ENCODE peak calls at places on chromosomes 3 and 15, in four cellular contexts. One of them, this sample, is unnamed.

GRCh38 chr3:197458179-197458707 is 97.5 kb downstream of the BDH1 start:
- DNase-seq in HCT116: no peak
- DNase-seq in neural progenitor cell: no peak
- DNase-seq in MM.1S: peak; percentile 77
- DNase-seq in this sample: no peak

GRCh38 chr3:150710097-150710496 is 6.4 kb upstream of the ERICH6 start:
- DNase-seq in HCT116: no peak
- DNase-seq in neural progenitor cell: no peak
- DNase-seq in MM.1S: no peak
- DNase-seq in this sample: no peak

GRCh38 chr3:9747267-9747666 is 2.5 kb upstream of the OGG1 start:
- DNase-seq in HCT116: no peak
- DNase-seq in neural progenitor cell: no peak
- DNase-seq in MM.1S: no peak
- DNase-seq in this sample: no peak

GRCh38 chr3:159870723-159871122 is 117.9 kb upstream of the IL12A start:
- DNase-seq in HCT116: no peak
- DNase-seq in neural progenitor cell: no peak
- DNase-seq in MM.1S: no peak
- DNase-seq in this sample: peak; percentile 47

GRCh38 chr3:71998995-71999673 is 214.2 kb upstream of the PROK2 start:
- DNase-seq in HCT116: no peak
- DNase-seq in neural progenitor cell: no peak
- DNase-seq in MM.1S: no peak
- DNase-seq in this sample: peak; percentile 9

GRCh38 chr3:71217640-71218222 is 365.8 kb downstream of the FOXP1 start:
- DNase-seq in HCT116: no peak
- DNase-seq in neural progenitor cell: peak; percentile 12
- DNase-seq in MM.1S: no peak
- DNase-seq in this sample: no peak

GRCh38 chr15:100043069-100043641 is 298.6 kb downstream of the ADAMTS17 start:
- DNase-seq in HCT116: peak; percentile 33
- DNase-seq in neural progenitor cell: no peak
- DNase-seq in MM.1S: no peak
- DNase-seq in this sample: peak; percentile 96

GRCh38 chr3:31185004-31185357 is 290.5 kb upstream of the GADL1 start:
- DNase-seq in HCT116: no peak
- DNase-seq in neural progenitor cell: no peak
- DNase-seq in MM.1S: no peak
- DNase-seq in this sample: no peak

GRCh38 chr3:32113981-32114566 is 7.7 kb downstream of the GPD1L start:
- DNase-seq in HCT116: no peak
- DNase-seq in neural progenitor cell: no peak
- DNase-seq in MM.1S: no peak
- DNase-seq in this sample: no peak

GRCh38 chr3:182717216-182717615 is 76.1 kb upstream of the ATP11B start:
- DNase-seq in HCT116: no peak
- DNase-seq in neural progenitor cell: no peak
- DNase-seq in MM.1S: peak; percentile 98
- DNase-seq in this sample: peak; percentile 52

GRCh38 chr15:99963096-99963825 is 230.0 kb upstream of the LYSMD4 start:
- DNase-seq in HCT116: no peak
- DNase-seq in neural progenitor cell: no peak
- DNase-seq in MM.1S: no peak
- DNase-seq in this sample: peak; percentile 68

GRCh38 chr3:184895350-184895749 is 83.4 kb downstream of the VPS8 start:
- DNase-seq in HCT116: no peak
- DNase-seq in neural progenitor cell: no peak
- DNase-seq in MM.1S: no peak
- DNase-seq in this sample: no peak

GRCh38 chr3:44419159-44419922 is 58.1 kb downstream of the ZNF445 start:
- DNase-seq in HCT116: no peak
- DNase-seq in neural progenitor cell: peak; percentile 25
- DNase-seq in MM.1S: no peak
- DNase-seq in this sample: no peak

GRCh38 chr15:52004806-52005205 is 14.2 kb upstream of the MAPK6 start:
- DNase-seq in HCT116: no peak
- DNase-seq in neural progenitor cell: no peak
- DNase-seq in MM.1S: no peak
- DNase-seq in this sample: no peak

GRCh38 chr15:52306270-52306669 is 10.7 kb upstream of the MYO5C start:
- DNase-seq in HCT116: no peak
- DNase-seq in neural progenitor cell: no peak
- DNase-seq in MM.1S: no peak
- DNase-seq in this sample: peak; percentile 90

GRCh38 chr15:93067649-93068085 is 21.3 kb downstream of the RGMA start:
- DNase-seq in HCT116: no peak
- DNase-seq in neural progenitor cell: no peak
- DNase-seq in MM.1S: no peak
- DNase-seq in this sample: no peak

GRCh38 chr15:89492934-89493631 is 3.3 kb downstream of the RHCG start:
- DNase-seq in HCT116: no peak
- DNase-seq in neural progenitor cell: no peak
- DNase-seq in MM.1S: no peak
- DNase-seq in this sample: no peak

GRCh38 chr15:89971592-89971997 is 29.5 kb upstream of the ZNF710 start:
- DNase-seq in HCT116: peak; percentile 70
- DNase-seq in neural progenitor cell: peak; percentile 87
- DNase-seq in MM.1S: peak; percentile 85
- DNase-seq in this sample: peak; percentile 79

GRCh38 chr15:32663671-32664070 is 22.2 kb downstream of the SCG5 start:
- DNase-seq in HCT116: no peak
- DNase-seq in neural progenitor cell: no peak
- DNase-seq in MM.1S: no peak
- DNase-seq in this sample: no peak

GRCh38 chr3:172179680-172180399 is 140.5 kb downstream of the FNDC3B start:
- DNase-seq in HCT116: no peak
- DNase-seq in neural progenitor cell: no peak
- DNase-seq in MM.1S: peak; percentile 89
- DNase-seq in this sample: no peak

GRCh38 chr15:68484696-68485400 is 52.9 kb upstream of the ITGA11 start:
- DNase-seq in HCT116: no peak
- DNase-seq in neural progenitor cell: no peak
- DNase-seq in MM.1S: no peak
- DNase-seq in this sample: no peak

GRCh38 chr3:102571030-102571429 is 136.2 kb downstream of the ZPLD1 start:
- DNase-seq in HCT116: no peak
- DNase-seq in neural progenitor cell: no peak
- DNase-seq in MM.1S: no peak
- DNase-seq in this sample: no peak

GRCh38 chr3:138459619-138460535 is 25.5 kb downstream of the ESYT3 start:
- DNase-seq in HCT116: no peak
- DNase-seq in neural progenitor cell: no peak
- DNase-seq in MM.1S: no peak
- DNase-seq in this sample: no peak

GRCh38 chr15:99504823-99505551 is 60.8 kb upstream of the MEF2A start:
- DNase-seq in HCT116: no peak
- DNase-seq in neural progenitor cell: no peak
- DNase-seq in MM.1S: no peak
- DNase-seq in this sample: peak; percentile 56

GRCh38 chr3:42025388-42026138 is 63.7 kb upstream of the ULK4 start:
- DNase-seq in HCT116: peak; percentile 42
- DNase-seq in neural progenitor cell: peak; percentile 95
- DNase-seq in MM.1S: peak; percentile 76
- DNase-seq in this sample: peak; percentile 58

GRCh38 chr3:143120716-143121239 is 1.2 kb downstream of the CHST2 start:
- DNase-seq in HCT116: no peak
- DNase-seq in neural progenitor cell: peak; percentile 65
- DNase-seq in MM.1S: peak; percentile 53
- DNase-seq in this sample: peak; percentile 16

GRCh38 chr3:62888180-62888579 is 13.0 kb upstream of the CADPS start:
- DNase-seq in HCT116: no peak
- DNase-seq in neural progenitor cell: peak; percentile 48
- DNase-seq in MM.1S: no peak
- DNase-seq in this sample: no peak

GRCh38 chr3:42498791-42499477 is 3.5 kb upstream of the VIPR1 start:
- DNase-seq in HCT116: no peak
- DNase-seq in neural progenitor cell: no peak
- DNase-seq in MM.1S: no peak
- DNase-seq in this sample: no peak

GRCh38 chr3:8665407-8665896 is 20.9 kb upstream of the SSUH2 start:
- DNase-seq in HCT116: no peak
- DNase-seq in neural progenitor cell: no peak
- DNase-seq in MM.1S: peak; percentile 25
- DNase-seq in this sample: no peak

GRCh38 chr15:40550381-40551037 is 14.3 kb downstream of the CCDC32 start:
- DNase-seq in HCT116: no peak
- DNase-seq in neural progenitor cell: no peak
- DNase-seq in MM.1S: peak; percentile 69
- DNase-seq in this sample: no peak

GRCh38 chr3:72011495-72011894 is 226.5 kb upstream of the PROK2 start:
- DNase-seq in HCT116: no peak
- DNase-seq in neural progenitor cell: no peak
- DNase-seq in MM.1S: no peak
- DNase-seq in this sample: no peak

GRCh38 chr15:79844221-79844620 is 52.6 kb downstream of the MTHFS start:
- DNase-seq in HCT116: no peak
- DNase-seq in neural progenitor cell: no peak
- DNase-seq in MM.1S: no peak
- DNase-seq in this sample: no peak

GRCh38 chr3:139561959-139562676 is 22.6 kb upstream of the RBP1 start:
- DNase-seq in HCT116: peak; percentile 56
- DNase-seq in neural progenitor cell: peak; percentile 72
- DNase-seq in MM.1S: peak; percentile 17
- DNase-seq in this sample: peak; percentile 56

GRCh38 chr15:87752250-87752951 is 504.1 kb downstream of the NTRK3 start:
- DNase-seq in HCT116: no peak
- DNase-seq in neural progenitor cell: no peak
- DNase-seq in MM.1S: no peak
- DNase-seq in this sample: peak; percentile 72
- H3K9ac ChIP-seq in HCT116: no peak overlapping the region
- H3K9ac ChIP-seq in neural progenitor cell: no peak overlapping the region
- H3K9ac ChIP-seq in MM.1S: no peak overlapping the region
- H3K9ac ChIP-seq in this sample: no peak overlapping the region

DNA sequence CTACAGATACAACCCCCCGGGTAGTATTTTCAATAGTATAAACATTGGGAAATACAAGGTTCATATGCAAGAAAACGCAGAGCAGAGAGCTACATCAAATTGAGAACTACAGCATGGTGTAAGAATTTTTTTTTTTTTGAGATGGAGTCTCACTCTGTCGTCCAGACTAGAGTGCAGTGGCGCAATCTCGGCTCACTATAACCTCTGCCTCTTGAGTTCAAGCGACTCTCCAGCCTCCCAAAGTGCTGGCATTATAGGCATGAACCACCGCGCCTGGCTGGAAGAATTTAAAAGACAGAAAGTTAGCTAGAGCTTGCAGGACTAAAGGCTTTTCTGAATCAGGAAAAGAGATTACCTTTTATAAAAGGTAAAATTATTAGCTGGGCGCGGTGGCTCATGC is 42.0 kb downstream of the PIGB start:
- DNase-seq in HCT116: no peak
- DNase-seq in neural progenitor cell: no peak
- DNase-seq in MM.1S: no peak
- DNase-seq in this sample: no peak
- TF ChIP-seq EZH2phosphoT487 in HCT116: no peak
- TF ChIP-seq EZH2phosphoT487 in neural progenitor cell: no peak
- TF ChIP-seq EZH2phosphoT487 in MM.1S: no peak
- TF ChIP-seq EZH2phosphoT487 in this sample: no peak

DNA sequence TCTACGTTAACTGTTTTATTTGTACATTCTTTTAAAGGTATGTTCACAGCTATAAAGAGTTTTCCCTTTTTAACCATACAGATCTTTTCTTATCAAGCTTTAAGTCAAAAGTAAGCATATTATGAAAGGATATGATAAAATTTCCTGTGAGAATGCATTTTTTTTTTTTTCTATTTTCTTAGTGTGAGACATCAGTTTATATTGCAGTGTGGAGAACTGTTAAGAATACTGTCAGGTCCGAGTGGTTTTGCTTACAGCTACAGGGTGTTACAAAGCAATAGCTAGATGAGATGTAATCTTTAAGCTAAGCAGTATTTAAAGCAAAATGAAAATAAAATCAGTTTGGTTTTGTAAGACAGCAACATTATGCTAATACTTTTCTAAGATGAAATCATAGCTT is 133.2 kb downstream of the SLC25A26 start:
- DNase-seq in HCT116: no peak
- DNase-seq in neural progenitor cell: no peak
- DNase-seq in MM.1S: no peak
- DNase-seq in this sample: no peak
- H3K4me2 ChIP-seq in HCT116: no peak overlapping the region
- H3K4me2 ChIP-seq in neural progenitor cell: no peak overlapping the region
- H3K4me2 ChIP-seq in MM.1S: no peak overlapping the region
- H3K4me2 ChIP-seq in this sample: no peak overlapping the region

DNA sequence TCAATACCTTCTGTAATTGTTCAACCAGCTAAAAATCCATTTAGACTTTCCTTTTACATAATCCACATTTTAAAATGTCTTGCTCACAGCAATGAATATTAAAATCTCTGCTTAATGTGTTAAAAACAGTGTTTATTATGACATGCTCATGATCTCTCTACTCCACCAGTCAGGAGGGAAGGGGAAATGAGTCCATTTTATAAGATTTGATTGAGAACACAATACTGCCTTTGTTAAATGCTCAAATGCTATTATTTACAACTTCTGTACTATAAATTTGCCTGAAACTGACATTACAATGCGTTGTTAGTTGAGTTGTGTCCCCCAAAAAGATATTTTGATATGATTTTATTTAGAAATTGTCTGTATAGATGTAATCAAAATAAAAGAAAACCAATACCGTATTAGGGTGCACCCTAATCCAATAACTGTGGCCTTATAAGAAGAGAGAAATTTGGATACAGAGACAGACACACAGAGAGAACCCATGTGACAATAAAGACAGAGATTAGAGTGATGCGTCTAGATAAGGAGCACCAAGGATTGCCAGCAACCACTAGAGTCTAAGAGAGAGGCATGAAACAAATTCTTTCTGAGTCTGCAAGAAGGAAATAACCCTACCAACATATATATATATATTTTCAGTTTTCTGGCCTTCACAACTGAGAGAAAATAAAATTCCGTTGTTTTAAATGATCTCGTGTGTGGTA is 9.1 kb upstream of the PLSCR4 start:
- DNase-seq in HCT116: no peak
- DNase-seq in neural progenitor cell: no peak
- DNase-seq in MM.1S: no peak
- DNase-seq in this sample: no peak
- H3K9ac ChIP-seq in HCT116: no peak overlapping the region
- H3K9ac ChIP-seq in neural progenitor cell: no peak overlapping the region
- H3K9ac ChIP-seq in MM.1S: no peak overlapping the region
- H3K9ac ChIP-seq in this sample: no peak overlapping the region